ENCODE peak calls at places on chromosomes 3 and 15, in four cellular contexts. O is BJ, B is stomach, L is breast epithelium. X is an unnamed sample.

GRCh38 chr3:105304487-105304886 is 62.2 kb upstream of the ALCAM start:
- DNase-seq in O (no peak), B (no peak), L (no peak), X (no peak)

GRCh38 chr3:133941390-133941789 is 45.7 kb upstream of the RAB6B start:
- DNase-seq in O (no peak), B (peak), L (peak), X (no peak)

GRCh38 chr3:116085456-116085855 is 359.8 kb downstream of the LSAMP start:
- DNase-seq in O (no peak), B (no peak), L (no peak), X (no peak)

GRCh38 chr3:125006190-125006855 is 49.5 kb downstream of the HEG1 start:
- DNase-seq in O (no peak), B (no peak), L (no peak), X (no peak)

GRCh38 chr15:69723404-69724097 is 270.9 kb downstream of the RPLP1 start:
- DNase-seq in O (no peak), B (no peak), L (no peak), X (no peak)

GRCh38 chr3:84836961-84837360 is 121.8 kb upstream of the CADM2 start:
- DNase-seq in O (no peak), B (peak), L (no peak), X (peak)

GRCh38 chr3:15081960-15082664 is 16.8 kb downstream of the RBSN start:
- DNase-seq in O (no peak), B (no peak), L (no peak), X (no peak)

GRCh38 chr3:172159376-172159775 is 120.0 kb downstream of the FNDC3B start:
- DNase-seq in O (no peak), B (no peak), L (no peak), X (no peak)

GRCh38 chr15:58562135-58562534 is 130.3 kb downstream of the LIPC start:
- DNase-seq in O (no peak), B (no peak), L (no peak), X (no peak)

GRCh38 chr3:47313341-47314055 is 30.8 kb downstream of the KLHL18 start:
- DNase-seq in O (no peak), B (no peak), L (no peak), X (no peak)

GRCh38 chr3:147195896-147196295 is 210.4 kb downstream of the ZIC4 start:
- DNase-seq in O (no peak), B (no peak), L (no peak), X (no peak)

GRCh38 chr3:172592898-172593669 is 69.9 kb upstream of the TNFSF10 start:
- DNase-seq in O (no peak), B (no peak), L (no peak), X (no peak)

GRCh38 chr3:44125882-44126281 is 115.8 kb upstream of the TOPAZ1 start:
- DNase-seq in O (no peak), B (no peak), L (no peak), X (no peak)

GRCh38 chr15:51731549-51732267 is 5.7 kb downstream of the LYSMD2 start:
- DNase-seq in O (no peak), B (peak), L (no peak), X (no peak)

GRCh38 chr3:183211390-183211789 is 41.7 kb upstream of the B3GNT5 start:
- DNase-seq in O (no peak), B (peak), L (no peak), X (no peak)

DNA sequence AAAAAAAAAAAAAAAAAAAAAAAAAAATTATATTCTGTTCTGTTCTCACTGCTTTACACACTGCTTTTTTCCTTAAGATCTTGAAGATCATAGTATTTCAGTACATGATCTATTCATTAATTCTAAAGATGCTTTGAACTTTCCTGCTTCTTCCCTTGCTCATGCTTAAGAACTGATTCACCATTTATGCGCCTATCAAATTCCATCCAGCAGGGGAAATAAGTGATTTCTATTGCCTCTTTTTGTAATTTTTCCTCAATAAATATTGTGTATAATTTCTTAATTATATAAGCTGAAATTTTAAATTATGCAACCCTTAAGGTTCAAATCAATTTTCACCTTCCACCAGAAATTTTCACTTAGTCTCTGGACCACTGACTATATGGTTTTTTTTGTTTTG is 10.6 kb downstream of the DENND6A start:
- DNase-seq in O (no peak), B (no peak), L (no peak), X (no peak)
- TF ChIP-seq CTCF in O (peak), B (no peak), L (no peak), X (peak)

GRCh38 chr3:45559560-45560118 is 34.9 kb upstream of the LIMD1 start:
- DNase-seq in O (no peak), B (no peak), L (no peak), X (no peak)

GRCh38 chr3:45555666-45556065 is 38.9 kb upstream of the LIMD1 start:
- DNase-seq in O (no peak), B (no peak), L (no peak), X (no peak)

GRCh38 chr3:45557886-45558285 is 36.7 kb upstream of the LIMD1 start:
- DNase-seq in O (no peak), B (no peak), L (no peak), X (no peak)

GRCh38 chr3:45558431-45558830 is 36.1 kb upstream of the LIMD1 start:
- DNase-seq in O (no peak), B (no peak), L (no peak), X (no peak)

GRCh38 chr3:45557471-45557870 is 37.1 kb upstream of the LIMD1 start:
- DNase-seq in O (no peak), B (no peak), L (no peak), X (no peak)
- TF ChIP-seq CTCF in O (no peak), B (no peak), L (no peak), X (no peak)

GRCh38 chr15:48358229-48358641 is 27.0 kb downstream of the DUT start:
- DNase-seq in O (no peak), B (no peak), L (no peak), X (no peak)
- TF ChIP-seq CTCF in O (peak), B (peak), L (peak), X (peak)

DNA sequence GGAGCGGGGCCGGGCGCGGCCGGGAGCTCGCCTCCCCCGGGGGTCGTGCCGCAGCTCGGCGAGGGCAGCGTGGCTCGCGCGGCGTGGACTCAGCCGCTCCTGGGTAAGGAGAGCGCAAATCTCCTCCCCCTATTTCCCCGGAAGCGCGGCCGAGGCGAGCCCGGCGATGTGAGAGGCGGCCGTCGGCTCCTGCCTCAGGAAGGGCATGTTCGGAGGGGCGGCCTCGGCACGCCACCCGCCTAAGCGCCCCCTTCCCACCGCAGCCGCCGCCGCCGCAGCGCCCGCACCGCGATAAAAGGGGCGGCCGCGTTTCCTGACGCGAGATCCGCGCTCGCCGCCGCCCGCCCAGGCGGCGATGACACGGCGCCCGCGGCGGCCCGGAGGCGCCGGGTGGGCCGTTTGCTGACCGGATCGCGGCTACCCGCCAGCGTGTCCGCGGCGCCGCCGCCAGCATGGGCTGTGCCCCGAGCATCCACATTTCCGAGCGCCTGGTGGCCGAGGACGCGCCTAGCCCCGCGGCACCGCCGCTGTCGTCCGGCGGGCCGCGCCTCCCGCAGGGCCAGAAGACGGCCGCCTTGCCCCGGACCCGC is at the start of gene PDE8A:
- DNase-seq in O (no peak), B (peak), L (no peak), X (peak)
- TF ChIP-seq CTCF in O (no peak), B (no peak), L (no peak), X (no peak)

DNA sequence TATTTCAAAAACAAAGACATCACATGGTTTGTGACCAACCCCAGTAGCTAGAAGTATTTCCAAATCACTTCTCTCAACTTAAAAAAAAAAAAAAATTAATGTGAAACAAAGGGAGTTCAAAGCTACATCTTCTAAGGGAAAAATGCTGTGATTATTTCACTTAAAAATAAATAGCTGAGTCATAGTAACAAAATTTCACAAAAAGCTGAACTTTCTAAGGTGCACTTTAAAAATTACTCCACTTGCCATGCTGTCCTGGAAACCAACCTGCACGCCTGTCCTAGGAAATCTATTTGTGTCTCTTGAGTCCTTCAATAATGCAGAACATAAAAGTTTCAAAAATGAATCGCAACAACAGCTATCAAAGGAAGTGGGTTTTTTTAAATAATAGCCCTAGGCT is 1.8 kb downstream of the ACAP2 start:
- DNase-seq in O (no peak), B (no peak), L (no peak), X (no peak)
- TF ChIP-seq CTCF in O (no peak), B (no peak), L (no peak), X (no peak)

X was measured in mesothelial cell of epicardium.